ENCODE peak calls at places on chromosomes 2 and 18, in eight cellular contexts. P is heart right ventricle, H is MM.1S, Z is upper lobe of right lung, G is stomach, K is upper lobe of left lung, M is fibroblast of lung, W is A673. T is an unnamed sample.

GRCh38 chr2:62074233-62074632 is 121.7 kb upstream of the B3GNT2 start:
- DNase-seq in H (no peak), M (no peak), P (no peak), K (no peak), Z (no peak), W (no peak), G (no peak), T (no peak)

GRCh38 chr2:18781541-18782280 is 192.3 kb upstream of the NT5C1B start:
- DNase-seq in K (no peak), M (no peak), G (no peak), W (no peak), P (no peak), Z (no peak), H (no peak), T (no peak)

GRCh38 chr2:147636238-147636887 is 208.5 kb upstream of the ACVR2A start:
- DNase-seq in K (no peak), H (no peak), G (no peak), P (no peak), Z (no peak), M (peak; percentile 92), W (no peak), T (no peak)

GRCh38 chr2:228927028-228928010 is 343.8 kb downstream of the PID1 start:
- DNase-seq in K (no peak), Z (no peak), P (no peak), G (no peak), W (peak; percentile 10), M (peak; percentile 72), H (no peak), T (no peak)

GRCh38 chr2:58448065-58448507 is 207.0 kb upstream of the FANCL start:
- DNase-seq in P (no peak), K (peak; percentile 31), W (peak; percentile 87), M (peak; percentile 73), Z (no peak), G (no peak), H (peak; percentile 65), T (no peak)

GRCh38 chr2:116510117-116510671 is 1304.3 kb upstream of the DDX18 start:
- DNase-seq in G (no peak), Z (no peak), P (no peak), H (peak; percentile 63), K (no peak), W (peak; percentile 10), M (no peak), T (no peak)

GRCh38 chr2:9770308-9771100 is 72.8 kb upstream of the TAF1B start:
- DNase-seq in H (peak; percentile 47), P (no peak), G (peak; percentile 70), K (peak; percentile 67), W (peak; percentile 87), M (peak; percentile 78), Z (peak; percentile 76), T (no peak)

GRCh38 chr2:177754476-177754873 is 318.1 kb downstream of the PDE11A start:
- DNase-seq in K (no peak), Z (no peak), P (no peak), H (no peak), M (peak; percentile 42), G (no peak), W (no peak), T (no peak)

DNA sequence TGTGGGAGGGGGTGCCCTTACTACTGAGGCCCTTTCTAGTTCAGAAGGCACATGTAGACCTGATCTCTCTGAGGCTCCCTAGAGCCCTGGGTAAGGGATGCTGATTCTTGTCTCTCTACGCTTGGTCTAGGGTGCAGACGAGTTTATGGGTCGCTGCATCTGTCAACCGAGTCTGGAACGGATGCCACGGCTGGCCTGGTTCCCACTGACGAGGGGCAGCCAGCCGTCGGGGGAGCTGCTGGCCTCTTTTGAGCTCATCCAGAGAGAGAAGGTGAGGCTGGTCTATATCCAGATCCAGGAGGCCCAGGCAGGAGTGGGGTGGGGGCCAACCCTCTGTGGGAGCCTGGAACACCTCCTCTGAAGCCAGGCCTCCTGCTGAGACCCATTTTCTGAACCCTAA is 147.2 kb downstream of the DYSF start:
- DNase-seq in M (no peak), W (no peak), Z (no peak), G (no peak), P (no peak), K (no peak), H (no peak), T (no peak)
- H3K36me3 ChIP-seq in M (no peaks in the 10 kb centered on the region), W (no peaks in the 10 kb centered on the region), Z (no peaks in the 10 kb centered on the region), G (peaks cover 9% of the 10 kb centered on the region), P (no peaks in the 10 kb centered on the region), K (no peaks in the 10 kb centered on the region), H (no peaks in the 10 kb centered on the region), T (no peaks in the 10 kb centered on the region)

GRCh38 chr18:3060667-3061580 is 48.0 kb upstream of the LPIN2 start:
- DNase-seq in G (no peak), H (peak; percentile 77), K (no peak), W (no peak), Z (no peak), P (no peak), M (no peak), T (no peak)
- H3K27ac ChIP-seq in G (peak overlapping the region; percentile 32), H (peak overlapping the region; percentile 4), K (peak overlapping the region; percentile 77), W (no peak overlapping the region), Z (peak overlapping the region; percentile 74), P (peak overlapping the region; percentile 42), M (no peak overlapping the region), T (peak overlapping the region; percentile 47)

GRCh38 chr2:216553841-216554240 is 55.2 kb downstream of the RPL37A start:
- DNase-seq in G (no peak), M (no peak), K (no peak), H (no peak), W (no peak), Z (no peak), P (no peak), T (no peak)
- TF ChIP-seq CTCF in G (no peak), M (no peak), K (no peak), H (no peak), W (no peak), Z (no peak), P (no peak), T (no peak)

GRCh38 chr18:8401606-8402005 is 207.6 kb upstream of the RAB12 start:
- DNase-seq in Z (no peak), M (no peak), P (no peak), W (no peak), K (no peak), G (no peak), H (no peak), T (no peak)
- H3K36me3 ChIP-seq in Z (peaks cover 45% of the 10 kb centered on the region), M (no peaks in the 10 kb centered on the region), P (peaks cover 3% of the 10 kb centered on the region), W (no peaks in the 10 kb centered on the region), K (peaks cover 27% of the 10 kb centered on the region), G (peaks cover 89% of the 10 kb centered on the region), H (no peaks in the 10 kb centered on the region), T (no peaks in the 10 kb centered on the region)

GRCh38 chr2:46298272-46298521 is 990 bp downstream of the EPAS1 start:
- DNase-seq in Z (no peak), H (no peak), G (no peak), W (no peak), P (no peak), M (no peak), K (no peak), T (no peak)

GRCh38 chr2:46296840-46297545 is at the start of gene EPAS1:
- DNase-seq in W (peak; percentile 48), H (peak; percentile 91), P (peak; percentile 98), Z (peak; percentile 99), G (peak; percentile 92), K (peak; percentile 98), M (peak; percentile 85), T (peak; percentile 50)

GRCh38 chr2:46294185-46294836 is 2.9 kb upstream of the EPAS1 start:
- DNase-seq in P (no peak), M (no peak), Z (no peak), H (peak; percentile 34), K (peak; percentile 52), W (no peak), G (no peak), T (no peak)

GRCh38 chr2:46297546-46298271 is 502 bp downstream of the EPAS1 start:
- DNase-seq in Z (peak; percentile 96), K (peak; percentile 91), H (peak; percentile 77), W (peak; percentile 1), M (no peak), G (peak; percentile 89), P (peak; percentile 70), T (peak; percentile 20)

DNA sequence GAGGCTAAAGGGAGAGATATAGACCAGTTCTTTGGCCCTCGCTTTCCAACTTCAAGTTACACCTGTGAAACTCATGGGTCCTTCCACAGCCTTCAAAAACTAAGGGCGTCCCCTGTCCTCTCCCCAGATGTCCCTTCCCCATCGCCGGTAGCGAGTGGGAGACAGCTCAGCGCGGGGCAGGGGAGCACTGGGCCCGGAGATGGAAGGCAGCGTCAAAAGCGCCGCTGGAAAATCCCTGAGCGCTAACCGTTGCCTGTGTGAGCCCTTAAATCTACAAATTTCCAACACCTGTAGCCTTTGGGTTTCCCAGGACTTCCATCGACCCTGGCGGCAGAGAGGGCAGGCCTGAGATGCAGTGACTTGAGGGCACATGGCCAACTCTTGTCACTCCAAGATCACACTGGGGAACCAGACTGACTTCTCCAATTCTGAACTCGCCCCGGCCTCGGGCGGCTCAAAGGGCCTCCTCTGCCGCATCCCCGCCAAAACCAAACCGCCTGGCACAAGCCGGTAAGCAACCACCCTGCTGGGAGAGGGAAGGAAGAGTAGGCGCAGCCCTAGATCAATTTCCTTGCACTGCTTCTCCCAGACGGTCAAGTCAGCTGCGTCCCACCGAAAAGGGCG is 879 bp upstream of the EPAS1 start:
- DNase-seq in K (peak; percentile 70), Z (peak; percentile 84), P (peak; percentile 58), W (peak; percentile 8), M (no peak), H (no peak), G (peak; percentile 65), T (no peak)
- H3K27ac ChIP-seq in K (peak overlapping the region; percentile 98), Z (peak overlapping the region; percentile 93), P (peak overlapping the region; percentile 99), W (no peak overlapping the region), M (peak overlapping the region; percentile 59), H (no peak overlapping the region), G (peak overlapping the region; percentile 91), T (peak overlapping the region; percentile 95)